ENCODE peak calls at places on chromosomes 7 and 10, in eight cellular contexts. X is cardiac muscle cell, I is neuronal stem cell, F is K562, G is right cardiac atrium, A is uterus, Z is foreskin keratinocyte, W is thoracic aorta. P is an unnamed sample.

GRCh38 chr7:10930551-10930950 is 43.1 kb upstream of the PHF14 start:
- DNase-seq in X (no peak), I (no peak), F (no peak), G (no peak), A (no peak), Z (no peak), W (no peak), P (no peak)

GRCh38 chr10:48455055-48455391 is 148.5 kb downstream of the MAPK8 start:
- DNase-seq in X (no peak), I (no peak), F (no peak), G (no peak), A (no peak), Z (no peak), W (no peak), P (no peak)

GRCh38 chr10:21315321-21316220 is 209.9 kb downstream of the SKIDA1 start:
- DNase-seq in X (peak; percentile 98), I (peak; percentile 59), F (peak; percentile 59), G (peak; percentile 82), A (peak; percentile 73), Z (peak; percentile 68), W (peak; percentile 41), P (peak; percentile 44)

GRCh38 chr7:1922071-1922869 is 252.2 kb downstream of the ELFN1 start:
- DNase-seq in X (no peak), I (no peak), F (no peak), G (peak; percentile 9), A (peak; percentile 57), Z (no peak), W (no peak), P (no peak)

GRCh38 chr7:131890191-131890590 is 333.8 kb upstream of the PODXL start:
- DNase-seq in X (no peak), I (no peak), F (no peak), G (no peak), A (no peak), Z (no peak), W (no peak), P (no peak)

GRCh38 chr10:103669243-103669929 is 175.9 kb downstream of the NEURL1 start:
- DNase-seq in X (no peak), I (no peak), F (no peak), G (no peak), A (no peak), Z (no peak), W (no peak), P (no peak)

GRCh38 chr7:24587853-24588252 is 14.6 kb downstream of the PALS2 start:
- DNase-seq in X (no peak), I (peak; percentile 40), F (peak; percentile 55), G (no peak), A (no peak), Z (no peak), W (no peak), P (no peak)

GRCh38 chr10:98488669-98489430 is 42.1 kb upstream of the HPS1 start:
- DNase-seq in X (peak; percentile 36), I (no peak), F (no peak), G (no peak), A (peak; percentile 41), Z (no peak), W (no peak), P (no peak)

GRCh38 chr10:118926018-118926417 is 103.5 kb upstream of the NANOS1 start:
- DNase-seq in X (no peak), I (no peak), F (no peak), G (no peak), A (no peak), Z (no peak), W (no peak), P (no peak)

GRCh38 chr7:108310351-108310750 is 145.9 kb downstream of the NRCAM start:
- DNase-seq in X (peak; percentile 72), I (no peak), F (no peak), G (no peak), A (no peak), Z (no peak), W (no peak), P (no peak)

GRCh38 chr10:102564209-102564834 is 60.5 kb downstream of the SUFU start:
- DNase-seq in X (no peak), I (no peak), F (no peak), G (no peak), A (no peak), Z (no peak), W (no peak), P (no peak)

GRCh38 chr7:12436896-12437535 is 33.4 kb upstream of the VWDE start:
- DNase-seq in X (peak; percentile 5), I (peak; percentile 12), F (peak; percentile 59), G (no peak), A (no peak), Z (peak; percentile 27), W (no peak), P (no peak)

GRCh38 chr10:96334888-96335526 is 23.8 kb downstream of the OPALIN start:
- DNase-seq in X (peak; percentile 56), I (peak; percentile 40), F (peak; percentile 19), G (no peak), A (no peak), Z (no peak), W (no peak), P (no peak)

GRCh38 chr10:17375936-17376584 is 78.3 kb downstream of the ST8SIA6 start:
- DNase-seq in X (peak; percentile 15), I (no peak), F (peak; percentile 63), G (no peak), A (no peak), Z (no peak), W (no peak), P (no peak)

GRCh38 chr10:31034041-31034918 is 2.6 kb upstream of the ZNF438 start:
- DNase-seq in X (peak; percentile 94), I (no peak), F (no peak), G (no peak), A (no peak), Z (peak; percentile 55), W (no peak), P (peak; percentile 76)

GRCh38 chr10:112461029-112461887 is 14.2 kb downstream of the VTI1A start:
- DNase-seq in X (peak; percentile 68), I (no peak), F (peak; percentile 11), G (no peak), A (no peak), Z (peak; percentile 85), W (no peak), P (no peak)

GRCh38 chr10:55063817-55064216 is 262.8 kb upstream of the PCDH15 start:
- DNase-seq in X (no peak), I (no peak), F (no peak), G (no peak), A (no peak), Z (no peak), W (no peak), P (no peak)

GRCh38 chr10:55058800-55059199 is 257.8 kb upstream of the PCDH15 start:
- DNase-seq in X (no peak), I (no peak), F (no peak), G (no peak), A (no peak), Z (no peak), W (no peak), P (no peak)

GRCh38 chr10:55065185-55065584 is 264.2 kb upstream of the PCDH15 start:
- DNase-seq in X (no peak), I (no peak), F (no peak), G (no peak), A (no peak), Z (no peak), W (no peak), P (no peak)

GRCh38 chr10:55062349-55062748 is 261.3 kb upstream of the PCDH15 start:
- DNase-seq in X (no peak), I (no peak), F (no peak), G (no peak), A (no peak), Z (no peak), W (no peak), P (no peak)
- H3K27ac ChIP-seq in X (no peak overlapping the region), I (no peak overlapping the region), F (no peak overlapping the region), G (no peak overlapping the region), A (no peak overlapping the region), Z (no peak overlapping the region), W (no peak overlapping the region), P (no peak overlapping the region)

GRCh38 chr7:158733762-158734494 is 29.3 kb upstream of the NCAPG2 start:
- DNase-seq in X (no peak), I (no peak), F (no peak), G (no peak), A (no peak), Z (no peak), W (no peak), P (no peak)

GRCh38 chr7:158734861-158735260 is 30.3 kb upstream of the NCAPG2 start:
- DNase-seq in X (peak; percentile 64), I (no peak), F (no peak), G (no peak), A (no peak), Z (no peak), W (no peak), P (no peak)

GRCh38 chr7:158732483-158733219 is 28.0 kb upstream of the NCAPG2 start:
- DNase-seq in X (no peak), I (no peak), F (no peak), G (no peak), A (no peak), Z (no peak), W (no peak), P (no peak)

GRCh38 chr7:158731761-158732160 is 27.2 kb upstream of the NCAPG2 start:
- DNase-seq in X (no peak), I (no peak), F (no peak), G (no peak), A (no peak), Z (no peak), W (no peak), P (no peak)

GRCh38 chr7:158733220-158733519 is 28.6 kb upstream of the NCAPG2 start:
- DNase-seq in X (no peak), I (no peak), F (no peak), G (no peak), A (no peak), Z (no peak), W (no peak), P (no peak)
- H3K27ac ChIP-seq in X (no peak overlapping the region), I (no peak overlapping the region), F (no peak overlapping the region), G (no peak overlapping the region), A (no peak overlapping the region), Z (no peak overlapping the region), W (no peak overlapping the region), P (no peak overlapping the region)

DNA sequence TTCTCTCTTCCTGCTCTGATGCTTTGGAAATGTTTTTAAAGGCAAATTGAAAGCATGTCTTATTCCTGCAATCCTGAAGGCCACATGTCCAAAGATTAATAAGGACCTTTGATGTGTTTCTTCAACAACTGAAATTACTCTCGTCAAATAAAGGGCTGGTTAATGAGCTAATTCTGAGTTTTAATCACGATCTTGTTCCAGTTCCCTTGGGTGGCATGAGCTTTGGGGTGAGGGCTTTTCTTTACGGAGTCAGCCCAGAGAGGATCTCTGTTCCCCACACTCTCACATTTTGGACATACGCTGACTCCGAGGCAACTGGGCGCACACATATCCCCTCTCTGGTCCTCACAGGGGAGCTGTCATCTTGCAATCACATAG is 397 bp upstream of the GDF10 start:
- DNase-seq in X (no peak), I (no peak), F (no peak), G (no peak), A (no peak), Z (no peak), W (no peak), P (no peak)
- H3K27ac ChIP-seq in X (no peak overlapping the region), I (no peak overlapping the region), F (no peak overlapping the region), G (no peak overlapping the region), A (no peak overlapping the region), Z (no peak overlapping the region), W (peak overlapping the region; percentile 9), P (no peak overlapping the region)

DNA sequence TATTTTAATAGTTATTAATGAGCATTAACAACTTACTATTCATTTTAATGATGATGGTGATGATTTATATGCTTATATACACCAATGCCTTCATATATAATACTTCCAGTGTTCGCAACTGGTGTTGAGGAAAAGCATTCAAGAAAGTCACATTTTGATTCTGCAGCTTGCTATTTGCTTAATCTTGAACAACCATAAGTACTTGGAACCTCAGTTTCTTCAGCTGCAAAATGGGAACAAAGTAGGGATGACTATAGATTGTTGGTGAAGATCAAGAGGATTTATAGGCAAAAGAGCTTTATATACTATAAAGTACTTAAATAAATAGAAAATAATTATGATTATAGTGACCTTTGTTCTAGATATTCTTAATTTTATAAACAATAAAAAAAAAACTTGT is 4.3 kb downstream of the ARID5B start:
- DNase-seq in X (no peak), I (no peak), F (no peak), G (no peak), A (no peak), Z (no peak), W (no peak), P (no peak)
- H3K27ac ChIP-seq in X (no peak overlapping the region), I (no peak overlapping the region), F (no peak overlapping the region), G (no peak overlapping the region), A (peak overlapping the region; percentile 100), Z (no peak overlapping the region), W (peak overlapping the region; percentile 99), P (no peak overlapping the region)

P was measured in PC-9.